ENCODE peak calls at places on chromosomes 6 and 20, in seven cellular contexts. M, F, I, T, G, A and X are unnamed samples.

GRCh38 chr6:42313941-42314570 is 96.4 kb upstream of the MRPS10 start:
- DNase-seq in M (no peak), I (peak), A (no peak), G (no peak), T (no peak), F (no peak), X (no peak)

GRCh38 chr20:24669701-24670100 is 200.3 kb downstream of the SYNDIG1 start:
- DNase-seq in T (no peak), M (no peak), A (no peak), F (no peak), I (no peak), G (no peak), X (no peak)

GRCh38 chr6:154598403-154598802 is 87.9 kb upstream of the CNKSR3 start:
- DNase-seq in M (no peak), I (no peak), T (no peak), F (no peak), A (no peak), G (no peak), X (no peak)

GRCh38 chr6:44649365-44650025 is 262.0 kb downstream of the CDC5L start:
- DNase-seq in T (no peak), I (no peak), F (no peak), G (no peak), A (no peak), M (no peak), X (no peak)

GRCh38 chr20:5402903-5403531 is 86.3 kb upstream of the PROKR2 start:
- DNase-seq in M (no peak), I (peak), T (no peak), G (no peak), F (peak), A (peak), X (peak)

GRCh38 chr20:2800590-2801458 is at the start of gene CPXM1:
- DNase-seq in G (no peak), M (no peak), I (peak), A (peak), T (peak), F (peak), X (no peak)

GRCh38 chr6:10441004-10441654 is 26.3 kb upstream of the TFAP2A start:
- DNase-seq in G (no peak), T (no peak), I (no peak), F (no peak), M (peak), A (peak), X (no peak)

GRCh38 chr6:124792386-124792785 is 169.9 kb upstream of the RNF217 start:
- DNase-seq in A (no peak), I (no peak), M (no peak), F (no peak), G (no peak), T (no peak), X (no peak)

GRCh38 chr6:127190552-127190951 is 72.1 kb downstream of the RSPO3 start:
- DNase-seq in I (no peak), T (no peak), G (no peak), F (no peak), M (peak), A (no peak), X (no peak)

DNA sequence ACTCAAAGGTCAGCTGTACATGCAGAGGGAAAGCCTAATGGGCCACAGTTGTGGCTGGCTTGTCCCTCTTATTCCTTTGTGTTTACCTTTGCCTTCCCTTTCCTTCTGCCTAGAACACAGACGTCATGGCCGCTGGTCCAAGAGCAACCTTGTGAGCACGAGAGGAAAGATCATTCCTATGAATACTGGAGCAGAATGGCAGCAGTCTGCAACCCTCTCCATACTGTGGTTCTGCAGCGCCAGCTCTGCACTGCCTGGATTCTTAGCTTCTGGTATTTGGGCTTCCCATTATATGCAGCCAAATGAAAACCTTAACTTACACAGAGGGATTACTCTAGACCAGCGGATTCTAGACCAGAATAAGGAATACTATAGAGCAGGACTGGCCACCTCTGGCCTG is 12.4 kb downstream of the TBC1D7 start:
- DNase-seq in I (no peak), F (no peak), G (no peak), A (no peak), M (no peak), T (no peak), X (no peak)
- TF ChIP-seq SIN3A in I (no peak), F (no peak), G (no peak), A (no peak), M (no peak), T (no peak), X (no peak)

DNA sequence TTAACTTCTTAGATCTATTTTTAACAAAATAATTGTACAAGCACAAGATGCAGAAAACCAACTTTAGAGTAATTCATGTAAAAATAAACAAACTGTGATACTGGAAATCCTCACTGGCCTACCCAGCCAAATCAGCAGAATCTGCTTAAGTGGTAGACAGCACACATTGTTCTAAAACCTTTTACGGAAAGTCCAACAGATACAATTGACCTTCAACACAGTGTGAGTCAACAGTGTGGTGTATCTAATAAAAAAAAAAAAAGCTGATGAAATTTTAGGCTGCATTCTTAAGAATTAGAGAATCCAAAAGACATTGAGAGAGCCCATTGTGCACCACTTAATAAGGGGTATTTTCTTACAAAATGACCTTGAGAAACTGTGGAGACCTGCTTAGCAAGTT is 174.5 kb downstream of the COL21A1 start:
- DNase-seq in A (no peak), T (no peak), G (no peak), M (no peak), F (no peak), I (no peak), X (no peak)
- H3K27ac ChIP-seq in A (no peak), T (no peak), G (no peak), M (no peak), F (no peak), I (no peak), X (no peak)

GRCh38 chr6:14286144-14286543 is 168.6 kb downstream of the CD83 start:
- DNase-seq in G (no peak), A (no peak), I (no peak), T (no peak), F (peak), M (peak), X (no peak)
- TF ChIP-seq SIN3A in G (no peak), A (no peak), I (no peak), T (no peak), F (no peak), M (peak), X (no peak)

DNA sequence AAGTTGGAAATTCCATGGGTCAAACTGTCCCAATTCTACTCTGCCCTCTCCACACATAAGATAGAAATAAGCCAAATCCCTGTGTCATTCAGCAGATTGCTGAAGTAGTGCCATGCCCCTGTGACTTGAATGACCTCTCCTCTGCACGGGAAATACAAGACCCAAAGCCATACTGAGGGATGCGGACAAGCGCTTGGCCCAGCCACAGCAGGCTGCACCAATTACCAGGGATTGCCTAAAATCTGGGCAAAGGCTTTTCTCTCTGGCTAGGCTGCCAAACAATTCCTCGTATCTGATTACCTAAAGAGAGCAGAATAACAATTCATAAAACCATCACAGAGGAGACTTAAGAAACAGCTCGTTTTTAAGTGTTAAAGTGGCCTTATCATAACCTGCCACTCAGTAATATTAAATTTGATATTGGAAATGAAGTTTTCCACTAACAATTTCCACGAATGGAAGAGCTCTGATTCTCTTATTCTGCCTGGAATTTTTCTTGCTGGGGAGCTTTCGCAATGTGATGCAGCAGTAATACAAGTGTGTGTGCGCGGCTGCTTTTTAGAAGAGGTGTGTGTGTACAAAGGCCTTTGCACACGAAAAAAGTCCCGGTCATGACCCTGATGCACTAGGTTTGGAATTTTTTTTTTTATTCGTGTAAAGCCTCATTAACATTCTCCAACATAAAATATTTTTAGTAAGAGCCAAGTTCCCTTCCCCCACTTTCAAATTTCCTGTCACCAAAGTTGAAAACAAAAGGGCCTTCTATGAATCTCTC is 421.6 kb upstream of the JARID2 start:
- DNase-seq in F (no peak), T (no peak), I (no peak), A (no peak), M (no peak), G (no peak), X (no peak)
- H3K27ac ChIP-seq in F (no peak), T (no peak), I (no peak), A (no peak), M (no peak), G (no peak), X (no peak)

GRCh38 chr6:29602564-29603361 is 17.8 kb downstream of the OR2H2 start:
- DNase-seq in A (peak), F (peak), M (peak), I (peak), T (peak), G (no peak), X (no peak)
- TF ChIP-seq SIN3A in A (no peak), F (no peak), M (no peak), I (no peak), T (no peak), G (no peak), X (no peak)

DNA sequence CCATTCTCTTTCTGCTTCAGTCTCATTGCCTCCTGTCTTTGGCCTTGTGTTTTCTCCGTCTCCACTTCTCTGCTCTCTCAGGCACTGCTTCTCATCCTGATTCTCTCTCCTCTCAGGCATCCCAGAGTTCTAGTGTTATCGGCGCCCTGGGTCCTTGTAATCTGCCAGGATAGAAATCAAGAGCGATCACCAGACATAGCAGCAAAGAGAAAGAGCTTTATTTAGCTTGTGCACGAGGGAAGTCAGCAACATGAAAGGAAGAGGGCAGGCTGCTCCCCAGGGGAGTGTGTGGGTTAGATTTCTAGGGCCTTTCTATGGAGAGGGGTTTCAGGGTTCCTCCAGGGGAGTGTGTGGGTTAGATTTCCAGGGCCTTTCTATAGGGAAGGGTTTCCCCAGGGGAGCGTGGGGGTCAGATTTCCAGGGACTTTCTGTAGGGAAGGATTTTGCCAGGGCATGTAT is 32.5 kb downstream of the SUN5 start:
- DNase-seq in M (no peak), T (no peak), F (peak), A (no peak), I (no peak), G (peak), X (no peak)
- H3K27ac ChIP-seq in M (no peak), T (no peak), F (no peak), A (no peak), I (no peak), G (peak), X (no peak)

DNA sequence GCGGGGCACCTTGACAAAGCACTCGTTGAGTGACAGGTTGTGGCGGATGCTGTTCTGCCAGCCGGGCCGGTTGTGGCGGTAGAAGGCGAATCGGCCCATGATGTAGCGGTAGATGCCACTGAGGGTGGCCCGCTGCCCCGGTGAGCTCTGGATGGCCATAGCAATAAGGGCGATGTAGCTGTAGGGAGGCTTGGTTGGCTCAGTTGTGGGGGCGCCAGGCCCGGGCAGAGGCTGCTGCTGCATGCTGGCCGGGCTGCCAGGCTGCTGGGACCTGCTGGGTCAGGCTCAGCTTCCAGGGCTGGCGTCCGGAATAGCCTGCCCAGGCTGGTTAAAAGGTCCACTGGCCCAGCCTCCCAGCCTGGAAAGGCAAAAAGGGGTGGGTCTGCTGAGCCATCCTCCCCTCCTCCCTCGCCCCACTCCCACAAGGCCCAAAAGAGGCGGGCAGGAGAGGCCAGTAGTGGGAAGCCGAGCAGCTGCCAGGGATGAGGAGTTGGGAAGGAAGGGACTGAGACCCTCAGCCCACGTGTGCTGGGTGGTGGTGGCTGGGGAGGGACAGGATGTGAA is at the start of gene FOXS1:
- DNase-seq in I (no peak), A (no peak), F (no peak), G (no peak), M (no peak), T (no peak), X (no peak)
- TF ChIP-seq SIN3A in I (no peak), A (no peak), F (no peak), G (no peak), M (no peak), T (no peak), X (no peak)